ENCODE peak calls at places on chromosomes 1 and 21, in four cellular contexts. X is transverse colon, D is prostate gland, S is ovary. A is an unnamed sample. For H3K9me3, the result is how much of the 10 kb centered on the place peaks cover.

GRCh38 chr1:168084396-168085231 is 52.1 kb downstream of the GPR161 start:
- DNase-seq in D (peak), S (peak), X (peak), A (no peak)

GRCh38 chr1:184330884-184331283 is 55.9 kb upstream of the C1orf21 start:
- DNase-seq in X (no peak), S (no peak), D (no peak), A (no peak)

GRCh38 chr1:71621785-71622184 is 541.0 kb upstream of the ZRANB2 start:
- DNase-seq in S (no peak), X (no peak), D (no peak), A (no peak)

GRCh38 chr1:18531503-18531845 is 50.7 kb downstream of the KLHDC7A start:
- DNase-seq in S (no peak), X (no peak), D (no peak), A (no peak)

GRCh38 chr1:26121854-26122773 is 10.5 kb downstream of the PDIK1L start:
- DNase-seq in S (no peak), D (no peak), X (no peak), A (no peak)

GRCh38 chr1:111570781-111571181 is 48.8 kb upstream of the RAP1A start:
- DNase-seq in D (no peak), X (peak), S (no peak), A (peak)

GRCh38 chr1:198318092-198318491 is 161.3 kb downstream of the NEK7 start:
- DNase-seq in X (no peak), S (no peak), D (no peak), A (no peak)

GRCh38 chr1:234707641-234708040 is 97.7 kb upstream of the IRF2BP2 start:
- DNase-seq in D (peak), X (no peak), S (no peak), A (no peak)

GRCh38 chr1:224623310-224623714 is 7.2 kb downstream of the CNIH3 start:
- DNase-seq in D (no peak), X (no peak), S (no peak), A (no peak)

GRCh38 chr21:34844033-34844923 is 175.5 kb downstream of the CLIC6 start:
- DNase-seq in X (peak), D (no peak), S (no peak), A (no peak)

GRCh38 chr21:29349702-29350101 is 51.0 kb downstream of the BACH1 start:
- DNase-seq in S (no peak), D (no peak), X (no peak), A (no peak)

GRCh38 chr1:68173283-68174172 is 58.8 kb downstream of the WLS start:
- DNase-seq in D (no peak), X (no peak), S (peak), A (no peak)

GRCh38 chr1:24898909-24899439 is 31.1 kb downstream of the RUNX3 start:
- DNase-seq in S (no peak), D (no peak), X (peak), A (no peak)

GRCh38 chr21:29146726-29147125 is 16.3 kb downstream of the MAP3K7CL start:
- DNase-seq in D (no peak), S (no peak), X (no peak), A (no peak)

GRCh38 chr1:225657462-225657989 is 4.6 kb upstream of the ENAH start:
- DNase-seq in X (no peak), S (no peak), D (peak), A (no peak)

GRCh38 chr1:22216210-22216883 is 73.5 kb upstream of the WNT4 start:
- DNase-seq in X (no peak), D (no peak), S (no peak), A (no peak)

GRCh38 chr1:204108312-204109141 is 35.6 kb downstream of the SOX13 start:
- DNase-seq in X (no peak), D (no peak), S (no peak), A (no peak)

GRCh38 chr1:244022301-244022700 is 28.8 kb upstream of the ZBTB18 start:
- DNase-seq in D (no peak), S (no peak), X (no peak), A (no peak)

GRCh38 chr21:33136898-33137502 is 67.1 kb downstream of the OLIG1 start:
- DNase-seq in S (no peak), D (no peak), X (no peak), A (no peak)

GRCh38 chr1:5455056-5455455 is 537.2 kb downstream of the NPHP4 start:
- DNase-seq in S (no peak), D (no peak), X (no peak), A (no peak)

GRCh38 chr1:151516031-151516511 is 4.9 kb downstream of the CGN start:
- DNase-seq in D (peak), S (no peak), X (no peak), A (no peak)

GRCh38 chr1:197876894-197877293 is 25.5 kb upstream of the C1orf53 start:
- DNase-seq in D (no peak), S (no peak), X (no peak), A (no peak)

GRCh38 chr1:168918860-168919741 is 187.4 kb upstream of the ATP1B1 start:
- DNase-seq in D (no peak), X (no peak), S (no peak), A (no peak)

GRCh38 chr1:101004666-101005065 is 20.9 kb downstream of the DPH5 start:
- DNase-seq in D (peak), X (no peak), S (no peak), A (no peak)

GRCh38 chr1:117095237-117095636 is 26.3 kb downstream of the TRIM45 start:
- DNase-seq in D (no peak), S (no peak), X (no peak), A (no peak)

GRCh38 chr1:8976896-8977295 is 31.2 kb downstream of the CA6 start:
- DNase-seq in X (peak), D (no peak), S (no peak), A (no peak)

GRCh38 chr1:2106681-2107405 is 56.6 kb downstream of the PRKCZ start:
- DNase-seq in D (no peak), S (no peak), X (no peak), A (no peak)

GRCh38 chr21:17903029-17903806 is 84.1 kb upstream of the C21orf91 start:
- DNase-seq in X (no peak), S (no peak), D (no peak), A (no peak)

GRCh38 chr1:93601686-93602085 is 80.0 kb downstream of the BCAR3 start:
- DNase-seq in X (no peak), S (no peak), D (no peak), A (no peak)

GRCh38 chr1:157199421-157199755 is 61.2 kb upstream of the ETV3 start:
- DNase-seq in X (no peak), S (no peak), D (no peak), A (no peak)

GRCh38 chr1:86757272-86757984 is 53.1 kb downstream of the SH3GLB1 start:
- DNase-seq in D (peak), X (no peak), S (no peak), A (no peak)

GRCh38 chr1:246631426-246631825 is 65.2 kb downstream of the CNST start:
- DNase-seq in D (no peak), S (no peak), X (no peak), A (no peak)

GRCh38 chr1:39358491-39358890 is 132.9 kb upstream of the BMP8A start:
- DNase-seq in S (no peak), X (no peak), D (no peak), A (no peak)

DNA sequence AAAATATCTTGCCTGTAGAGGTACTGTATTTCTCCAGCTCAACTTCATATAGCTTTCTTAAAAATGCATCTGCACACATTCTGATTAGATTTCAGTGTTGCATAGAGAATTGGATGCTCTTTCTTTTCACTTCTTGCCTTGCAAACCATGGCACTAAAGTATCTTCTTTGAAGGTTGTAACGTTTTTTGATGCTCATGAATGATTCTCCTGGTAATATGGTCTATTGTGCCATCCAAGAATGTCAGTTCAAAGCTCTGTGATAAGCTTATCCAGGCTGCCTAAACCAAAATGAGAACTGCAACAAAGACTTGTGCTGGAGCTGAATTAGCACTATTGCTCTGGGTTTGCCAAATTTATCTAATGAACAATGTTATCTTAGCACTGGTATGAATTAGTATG is 1.9 kb downstream of the SGIP1 start:
- DNase-seq in S (no peak), X (no peak), D (no peak), A (no peak)
- H3K4me3 ChIP-seq in S (no peak), X (no peak), D (no peak), A (no peak)

DNA sequence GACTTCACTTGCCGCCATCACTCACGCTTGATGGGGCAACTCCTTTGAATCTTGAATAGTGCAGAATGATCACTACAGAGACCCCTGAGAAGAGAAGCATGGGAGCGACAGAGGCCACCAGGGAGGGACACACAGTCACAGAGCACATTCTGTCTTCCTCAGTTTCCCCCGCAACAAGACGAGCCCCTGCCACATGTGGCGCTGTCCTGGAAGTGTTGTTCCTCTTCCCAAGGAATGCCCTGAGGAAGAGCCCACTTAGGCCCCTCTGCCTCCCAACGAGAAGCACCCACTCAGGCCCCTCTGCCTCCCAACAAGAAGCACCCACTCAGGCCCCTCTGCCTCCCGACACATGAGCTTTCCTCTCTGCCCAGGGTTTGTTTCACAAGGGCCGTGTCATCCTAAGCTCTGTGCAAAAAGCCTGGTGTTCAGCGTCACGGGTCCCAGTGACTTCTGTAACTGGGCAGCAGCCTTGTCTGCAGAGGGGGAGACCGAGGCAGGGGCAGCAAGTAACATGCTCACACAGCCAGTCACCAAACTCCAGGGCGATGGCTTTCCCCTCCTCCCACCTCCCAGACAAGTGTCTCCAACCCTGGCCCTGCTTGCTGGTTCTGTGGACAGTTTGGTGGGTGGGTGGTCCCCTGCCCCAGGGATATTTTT is 19.8 kb downstream of the SLC37A1 start:
- DNase-seq in S (no peak), X (peak), D (no peak), A (no peak)
- H3K27ac ChIP-seq in S (no peak), X (no peak), D (peak), A (no peak)

DNA sequence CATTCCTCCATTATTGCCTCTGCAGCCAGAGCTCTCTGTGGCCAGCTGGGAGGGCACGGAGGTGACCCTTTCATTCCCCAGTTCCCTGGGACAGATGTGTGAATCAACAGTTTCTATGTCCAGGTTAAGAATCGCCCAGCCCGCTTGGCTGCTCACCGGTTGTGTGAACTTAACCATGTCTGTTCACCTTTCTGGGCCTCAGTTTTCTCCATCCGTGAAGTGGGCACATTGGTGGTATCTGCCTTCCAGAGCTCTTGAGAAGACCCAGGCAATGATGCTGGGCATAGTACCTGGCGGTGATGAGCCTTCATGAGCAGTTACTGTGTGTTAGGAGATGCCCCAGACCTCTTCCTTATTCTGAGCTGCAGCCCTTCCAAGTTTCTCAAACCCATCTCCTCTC is 238.3 kb downstream of the MATN1 start:
- DNase-seq in D (no peak), X (no peak), S (no peak), A (no peak)
- H3K9me3 ChIP-seq in D (under half), X (under half), S (under half), A (under half)

GRCh38 chr21:45226540-45227326 is 61.0 kb downstream of the POFUT2 start:
- DNase-seq in S (no peak), D (no peak), X (no peak), A (peak)

GRCh38 chr21:45223236-45223992 is 64.3 kb downstream of the POFUT2 start:
- DNase-seq in X (no peak), S (no peak), D (no peak), A (no peak)

GRCh38 chr21:45225741-45226327 is 61.9 kb downstream of the POFUT2 start:
- DNase-seq in D (peak), S (no peak), X (no peak), A (no peak)

GRCh38 chr21:45224189-45224938 is 63.3 kb downstream of the POFUT2 start:
- DNase-seq in S (no peak), X (peak), D (no peak), A (peak)

DNA sequence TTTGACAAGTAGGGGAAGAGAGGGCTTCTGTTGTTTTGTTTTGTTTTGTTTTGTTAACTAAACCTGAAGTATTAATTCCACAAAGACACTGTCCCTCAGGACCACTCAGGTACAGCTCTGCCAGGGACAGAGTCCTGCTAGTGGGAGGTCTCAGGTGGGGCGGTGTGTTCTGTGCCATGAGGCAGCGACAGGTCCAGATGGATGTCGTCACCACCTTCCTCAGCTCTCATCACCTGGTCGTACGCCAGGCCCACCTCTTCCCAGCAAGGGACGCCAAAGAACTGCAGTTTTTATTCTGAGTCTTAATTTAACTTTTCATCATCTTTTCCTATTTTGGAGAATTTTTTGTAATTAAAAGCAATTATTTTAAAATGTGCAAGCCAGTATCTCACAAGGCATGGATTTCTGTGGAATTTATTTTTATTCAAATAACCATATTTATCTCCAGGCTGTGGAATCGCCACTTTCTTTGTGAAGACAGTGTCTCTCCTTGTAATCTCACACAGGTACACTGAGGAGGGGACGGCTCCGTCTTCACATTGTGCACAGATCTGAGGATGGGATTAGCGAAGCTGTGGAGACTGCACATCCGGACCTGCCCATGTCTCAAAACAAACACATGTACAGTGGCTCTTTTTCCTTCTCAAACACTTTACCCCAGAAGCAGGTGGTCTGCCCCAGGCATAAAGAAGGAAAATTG is 62.5 kb downstream of the POFUT2 start:
- DNase-seq in X (no peak), D (no peak), S (no peak), A (no peak)
- H3K4me3 ChIP-seq in X (no peak), D (no peak), S (no peak), A (no peak)

A was measured in effector memory CD4-positive, alpha-beta T cell.